ENCODE peak calls at places on chromosome 20, in eight cellular contexts. X is activated T-helper 1 cell treated with anti-CD3 and anti-CD28 coated beads, Interleukin-12 subunit alpha, Interleukin-12 subunit beta, Interleukin-2, Interleukin-4 antibody, amounts not matched to agents 30 ng/mL and 10 ng/mL and 1 ng/mL, durations not matched to agents 14 hours and 24 hours and 36 hours; D is amygdala; A is Kasumi-1; R is upper lobe of right lung; K is iPS-NIHi11; U is AG04450; S is kidney glomerular epithelial cell. M is an unnamed sample.

GRCh38 chr20:61845276-61845675 is 220.4 kb downstream of the TAF4 start:
- DNase-seq in S (no peak), A (no peak), U (no peak), K (peak; percentile 42), D (no peak), R (no peak), X (no peak), M (no peak)

GRCh38 chr20:17650816-17651760 is 31.0 kb downstream of the RRBP1 start:
- DNase-seq in A (no peak), R (peak; percentile 39), S (no peak), K (no peak), D (no peak), X (no peak), U (no peak), M (no peak)

GRCh38 chr20:44388466-44389023 is 33.0 kb downstream of the HNF4A start:
- DNase-seq in D (peak; percentile 21), R (peak; percentile 82), K (peak; percentile 95), A (peak; percentile 33), S (peak; percentile 54), X (peak; percentile 57), U (peak; percentile 21), M (peak; percentile 48)

GRCh38 chr20:23349338-23350006 is 1.1 kb upstream of the NXT1 start:
- DNase-seq in D (no peak), R (no peak), A (peak; percentile 69), X (no peak), U (no peak), S (no peak), K (peak; percentile 40), M (no peak)

GRCh38 chr20:57167971-57168693 is 98.3 kb downstream of the BMP7 start:
- DNase-seq in X (no peak), U (no peak), R (no peak), K (peak; percentile 28), S (no peak), D (no peak), A (no peak), M (no peak)

GRCh38 chr20:31440012-31440659 is at the start of gene DEFB123:
- DNase-seq in S (no peak), X (no peak), R (no peak), K (no peak), A (no peak), U (no peak), D (no peak), M (no peak)

GRCh38 chr20:3479025-3479424 is 8.2 kb downstream of the ATRN start:
- DNase-seq in R (no peak), X (no peak), D (no peak), S (no peak), U (no peak), K (no peak), A (no peak), M (no peak)

GRCh38 chr20:36541227-36542018 is at the start of gene MYL9:
- DNase-seq in A (no peak), R (peak; percentile 95), S (peak; percentile 64), K (peak; percentile 94), U (peak; percentile 39), D (no peak), X (no peak), M (no peak)

GRCh38 chr20:16472045-16472872 is 101.0 kb downstream of the KIF16B start:
- DNase-seq in X (no peak), S (no peak), A (no peak), D (no peak), R (no peak), K (no peak), U (no peak), M (no peak)

GRCh38 chr20:8361008-8361652 is 229.1 kb downstream of the PLCB1 start:
- DNase-seq in R (no peak), S (peak; percentile 47), U (no peak), A (peak; percentile 10), K (no peak), X (no peak), D (no peak), M (no peak)

GRCh38 chr20:21505161-21505809 is 8.6 kb downstream of the NKX2-2 start:
- DNase-seq in X (peak; percentile 60), S (peak; percentile 21), A (peak; percentile 49), R (peak; percentile 87), K (peak; percentile 89), D (peak; percentile 67), U (no peak), M (peak; percentile 74)

GRCh38 chr20:5788385-5788895 is 38.2 kb downstream of the SHLD1 start:
- DNase-seq in U (peak; percentile 77), A (peak; percentile 95), X (peak; percentile 66), D (peak; percentile 52), K (peak; percentile 84), S (peak; percentile 70), R (peak; percentile 77), M (peak; percentile 39)

GRCh38 chr20:1086273-1087213 is 31.9 kb upstream of the PSMF1 start:
- DNase-seq in K (no peak), A (no peak), X (no peak), U (no peak), R (no peak), D (no peak), S (no peak), M (no peak)

GRCh38 chr20:5222919-5223634 is 93.7 kb downstream of the PROKR2 start:
- DNase-seq in D (peak; percentile 51), A (peak; percentile 59), S (peak; percentile 48), X (peak; percentile 30), R (no peak), U (peak; percentile 30), K (peak; percentile 76), M (peak; percentile 17)

GRCh38 chr20:50518270-50518721 is 8.1 kb downstream of the PTPN1 start:
- DNase-seq in R (no peak), S (no peak), K (no peak), X (no peak), A (no peak), D (no peak), U (no peak), M (no peak)

GRCh38 chr20:33679758-33680485 is 5.7 kb upstream of the NECAB3 start:
- DNase-seq in A (no peak), U (no peak), X (peak; percentile 63), D (no peak), R (no peak), K (no peak), S (no peak), M (no peak)

GRCh38 chr20:62347151-62347404 is 20.0 kb downstream of the LAMA5 start:
- DNase-seq in S (no peak), R (no peak), A (no peak), D (no peak), U (no peak), X (no peak), K (no peak), M (no peak)

GRCh38 chr20:46698788-46699187 is 9.5 kb upstream of the TP53RK start:
- DNase-seq in S (no peak), D (no peak), R (no peak), A (no peak), X (no peak), K (no peak), U (no peak), M (no peak)

GRCh38 chr20:57001126-57001767 is 265.2 kb downstream of the BMP7 start:
- DNase-seq in S (no peak), U (no peak), D (no peak), R (no peak), A (no peak), X (no peak), K (no peak), M (no peak)

GRCh38 chr20:63967330-63968135 is 2.2 kb downstream of the ZNF512B start:
- DNase-seq in U (no peak), R (no peak), D (no peak), K (no peak), X (no peak), S (no peak), A (no peak), M (no peak)

GRCh38 chr20:4666001-4666470 is 55.7 kb upstream of the PRND start:
- DNase-seq in D (no peak), U (no peak), R (no peak), S (no peak), X (peak; percentile 44), K (no peak), A (peak; percentile 62), M (no peak)

GRCh38 chr20:33079267-33079666 is at the start of gene BPIFB4:
- DNase-seq in S (no peak), A (no peak), D (no peak), R (no peak), X (no peak), K (no peak), U (no peak), M (no peak)

GRCh38 chr20:51393566-51393965 is 149.0 kb downstream of the NFATC2 start:
- DNase-seq in R (no peak), D (no peak), X (no peak), K (peak; percentile 28), S (no peak), A (no peak), U (no peak), M (no peak)

GRCh38 chr20:51275816-51276215 is 252.9 kb upstream of the KCNG1 start:
- DNase-seq in D (peak; percentile 12), X (no peak), S (no peak), A (no peak), K (no peak), R (no peak), U (peak; percentile 7), M (no peak)

GRCh38 chr20:8986631-8987030 is 82.3 kb upstream of the PLCB4 start:
- DNase-seq in D (no peak), R (no peak), A (no peak), X (no peak), U (no peak), S (no peak), K (no peak), M (no peak)

GRCh38 chr20:63005862-63006564 is 751 bp downstream of the BHLHE23 start:
- DNase-seq in K (no peak), R (no peak), A (no peak), U (no peak), X (no peak), S (no peak), D (no peak), M (no peak)

GRCh38 chr20:11373391-11373790 is 544.3 kb upstream of the BTBD3 start:
- DNase-seq in U (no peak), A (no peak), R (no peak), K (no peak), S (peak; percentile 44), X (no peak), D (no peak), M (no peak)

GRCh38 chr20:49799698-49800097 is 12.9 kb upstream of the SLC9A8 start:
- DNase-seq in S (no peak), R (no peak), A (no peak), K (no peak), X (no peak), D (no peak), U (no peak), M (no peak)

GRCh38 chr20:8661229-8662023 is 407.5 kb upstream of the PLCB4 start:
- DNase-seq in U (no peak), D (no peak), X (no peak), R (no peak), K (no peak), S (no peak), A (peak; percentile 6), M (no peak)